ENCODE peak calls at places on chromosomes 16 and 17, in ten cellular contexts. One of them, this sample, is unnamed.

GRCh38 chr17:44122825-44123355 is 551 bp downstream of the HDAC5 start:
- DNase-seq in right lobe of liver: no peak
- DNase-seq in mesothelial cell of epicardium: no peak
- DNase-seq in HCT116: no peak
- DNase-seq in kidney epithelial cell: no peak
- DNase-seq in fibroblast of mammary gland: no peak
- DNase-seq in brain microvascular endothelial cell: no peak
- DNase-seq in endothelial cell: no peak
- DNase-seq in breast epithelium: no peak
- DNase-seq in tibial nerve: no peak
- DNase-seq in this sample: no peak

GRCh38 chr17:44830359-44831269 is 527 bp upstream of the GJC1 start:
- DNase-seq in right lobe of liver: peak
- DNase-seq in mesothelial cell of epicardium: peak
- DNase-seq in HCT116: no peak
- DNase-seq in kidney epithelial cell: no peak
- DNase-seq in fibroblast of mammary gland: no peak
- DNase-seq in brain microvascular endothelial cell: no peak
- DNase-seq in endothelial cell: peak
- DNase-seq in breast epithelium: peak
- DNase-seq in tibial nerve: no peak
- DNase-seq in this sample: no peak

GRCh38 chr17:71287246-71287828 is 833.5 kb upstream of the SOX9 start:
- DNase-seq in right lobe of liver: no peak
- DNase-seq in mesothelial cell of epicardium: no peak
- DNase-seq in HCT116: no peak
- DNase-seq in kidney epithelial cell: no peak
- DNase-seq in fibroblast of mammary gland: no peak
- DNase-seq in brain microvascular endothelial cell: no peak
- DNase-seq in endothelial cell: no peak
- DNase-seq in breast epithelium: no peak
- DNase-seq in tibial nerve: no peak
- DNase-seq in this sample: no peak

GRCh38 chr16:14955546-14956231 is 18.4 kb downstream of the NPIPA1 start:
- DNase-seq in right lobe of liver: peak
- DNase-seq in mesothelial cell of epicardium: no peak
- DNase-seq in HCT116: no peak
- DNase-seq in kidney epithelial cell: no peak
- DNase-seq in fibroblast of mammary gland: no peak
- DNase-seq in brain microvascular endothelial cell: no peak
- DNase-seq in endothelial cell: no peak
- DNase-seq in breast epithelium: no peak
- DNase-seq in tibial nerve: no peak
- DNase-seq in this sample: peak

GRCh38 chr16:81432899-81433560 is 11.6 kb upstream of the CMIP start:
- DNase-seq in right lobe of liver: no peak
- DNase-seq in mesothelial cell of epicardium: no peak
- DNase-seq in HCT116: no peak
- DNase-seq in kidney epithelial cell: no peak
- DNase-seq in fibroblast of mammary gland: no peak
- DNase-seq in brain microvascular endothelial cell: no peak
- DNase-seq in endothelial cell: no peak
- DNase-seq in breast epithelium: no peak
- DNase-seq in tibial nerve: no peak
- DNase-seq in this sample: no peak

GRCh38 chr17:32920293-32920692 is 7.7 kb upstream of the TMEM98 start:
- DNase-seq in right lobe of liver: no peak
- DNase-seq in mesothelial cell of epicardium: no peak
- DNase-seq in HCT116: no peak
- DNase-seq in kidney epithelial cell: no peak
- DNase-seq in fibroblast of mammary gland: no peak
- DNase-seq in brain microvascular endothelial cell: no peak
- DNase-seq in endothelial cell: no peak
- DNase-seq in breast epithelium: no peak
- DNase-seq in tibial nerve: no peak
- DNase-seq in this sample: no peak

GRCh38 chr17:75239778-75240393 is 21.5 kb downstream of the GGA3 start:
- DNase-seq in right lobe of liver: no peak
- DNase-seq in mesothelial cell of epicardium: no peak
- DNase-seq in HCT116: no peak
- DNase-seq in kidney epithelial cell: no peak
- DNase-seq in fibroblast of mammary gland: no peak
- DNase-seq in brain microvascular endothelial cell: no peak
- DNase-seq in endothelial cell: no peak
- DNase-seq in breast epithelium: no peak
- DNase-seq in tibial nerve: no peak
- DNase-seq in this sample: no peak

GRCh38 chr17:73974536-73974935 is 228.9 kb upstream of the RPL38 start:
- DNase-seq in right lobe of liver: no peak
- DNase-seq in mesothelial cell of epicardium: no peak
- DNase-seq in HCT116: no peak
- DNase-seq in kidney epithelial cell: no peak
- DNase-seq in fibroblast of mammary gland: no peak
- DNase-seq in brain microvascular endothelial cell: no peak
- DNase-seq in endothelial cell: no peak
- DNase-seq in breast epithelium: no peak
- DNase-seq in tibial nerve: no peak
- DNase-seq in this sample: no peak

GRCh38 chr17:47277921-47278320 is 24.3 kb downstream of the ITGB3 start:
- DNase-seq in right lobe of liver: no peak
- DNase-seq in mesothelial cell of epicardium: no peak
- DNase-seq in HCT116: no peak
- DNase-seq in kidney epithelial cell: no peak
- DNase-seq in fibroblast of mammary gland: no peak
- DNase-seq in brain microvascular endothelial cell: no peak
- DNase-seq in endothelial cell: no peak
- DNase-seq in breast epithelium: no peak
- DNase-seq in tibial nerve: no peak
- DNase-seq in this sample: no peak

GRCh38 chr17:47280072-47280811 is 26.6 kb downstream of the ITGB3 start:
- DNase-seq in right lobe of liver: no peak
- DNase-seq in mesothelial cell of epicardium: no peak
- DNase-seq in HCT116: no peak
- DNase-seq in kidney epithelial cell: peak
- DNase-seq in fibroblast of mammary gland: peak
- DNase-seq in brain microvascular endothelial cell: peak
- DNase-seq in endothelial cell: no peak
- DNase-seq in breast epithelium: no peak
- DNase-seq in tibial nerve: peak
- DNase-seq in this sample: no peak

GRCh38 chr17:47281246-47281645 is 27.6 kb downstream of the ITGB3 start:
- DNase-seq in right lobe of liver: no peak
- DNase-seq in mesothelial cell of epicardium: no peak
- DNase-seq in HCT116: no peak
- DNase-seq in kidney epithelial cell: no peak
- DNase-seq in fibroblast of mammary gland: no peak
- DNase-seq in brain microvascular endothelial cell: no peak
- DNase-seq in endothelial cell: no peak
- DNase-seq in breast epithelium: no peak
- DNase-seq in tibial nerve: no peak
- DNase-seq in this sample: no peak

GRCh38 chr17:47278561-47278960 is 24.9 kb downstream of the ITGB3 start:
- DNase-seq in right lobe of liver: no peak
- DNase-seq in mesothelial cell of epicardium: no peak
- DNase-seq in HCT116: no peak
- DNase-seq in kidney epithelial cell: no peak
- DNase-seq in fibroblast of mammary gland: no peak
- DNase-seq in brain microvascular endothelial cell: no peak
- DNase-seq in endothelial cell: no peak
- DNase-seq in breast epithelium: no peak
- DNase-seq in tibial nerve: no peak
- DNase-seq in this sample: no peak

GRCh38 chr17:47279062-47279801 is 25.6 kb downstream of the ITGB3 start:
- DNase-seq in right lobe of liver: no peak
- DNase-seq in mesothelial cell of epicardium: no peak
- DNase-seq in HCT116: no peak
- DNase-seq in kidney epithelial cell: peak
- DNase-seq in fibroblast of mammary gland: peak
- DNase-seq in brain microvascular endothelial cell: peak
- DNase-seq in endothelial cell: no peak
- DNase-seq in breast epithelium: no peak
- DNase-seq in tibial nerve: peak
- DNase-seq in this sample: no peak
- TF ChIP-seq CTCF in right lobe of liver: no peak
- TF ChIP-seq CTCF in mesothelial cell of epicardium: no peak
- TF ChIP-seq CTCF in HCT116: no peak
- TF ChIP-seq CTCF in kidney epithelial cell: no peak
- TF ChIP-seq CTCF in fibroblast of mammary gland: peak
- TF ChIP-seq CTCF in brain microvascular endothelial cell: peak
- TF ChIP-seq CTCF in endothelial cell: no peak
- TF ChIP-seq CTCF in breast epithelium: no peak
- TF ChIP-seq CTCF in tibial nerve: no peak
- TF ChIP-seq CTCF in this sample: peak

GRCh38 chr17:6797718-6798351 is 21.8 kb downstream of the FBXO39 start:
- DNase-seq in right lobe of liver: peak
- DNase-seq in mesothelial cell of epicardium: no peak
- DNase-seq in HCT116: no peak
- DNase-seq in kidney epithelial cell: no peak
- DNase-seq in fibroblast of mammary gland: peak
- DNase-seq in brain microvascular endothelial cell: no peak
- DNase-seq in endothelial cell: no peak
- DNase-seq in breast epithelium: no peak
- DNase-seq in tibial nerve: no peak
- DNase-seq in this sample: no peak

GRCh38 chr17:6796017-6796886 is 20.2 kb downstream of the FBXO39 start:
- DNase-seq in right lobe of liver: no peak
- DNase-seq in mesothelial cell of epicardium: no peak
- DNase-seq in HCT116: no peak
- DNase-seq in kidney epithelial cell: no peak
- DNase-seq in fibroblast of mammary gland: no peak
- DNase-seq in brain microvascular endothelial cell: no peak
- DNase-seq in endothelial cell: no peak
- DNase-seq in breast epithelium: no peak
- DNase-seq in tibial nerve: no peak
- DNase-seq in this sample: no peak

GRCh38 chr17:6799738-6800137 is 23.7 kb downstream of the FBXO39 start:
- DNase-seq in right lobe of liver: no peak
- DNase-seq in mesothelial cell of epicardium: no peak
- DNase-seq in HCT116: no peak
- DNase-seq in kidney epithelial cell: no peak
- DNase-seq in fibroblast of mammary gland: no peak
- DNase-seq in brain microvascular endothelial cell: no peak
- DNase-seq in endothelial cell: no peak
- DNase-seq in breast epithelium: no peak
- DNase-seq in tibial nerve: no peak
- DNase-seq in this sample: no peak

GRCh38 chr17:6796887-6797490 is 21.0 kb downstream of the FBXO39 start:
- DNase-seq in right lobe of liver: no peak
- DNase-seq in mesothelial cell of epicardium: no peak
- DNase-seq in HCT116: no peak
- DNase-seq in kidney epithelial cell: no peak
- DNase-seq in fibroblast of mammary gland: peak
- DNase-seq in brain microvascular endothelial cell: no peak
- DNase-seq in endothelial cell: no peak
- DNase-seq in breast epithelium: no peak
- DNase-seq in tibial nerve: no peak
- DNase-seq in this sample: no peak

DNA sequence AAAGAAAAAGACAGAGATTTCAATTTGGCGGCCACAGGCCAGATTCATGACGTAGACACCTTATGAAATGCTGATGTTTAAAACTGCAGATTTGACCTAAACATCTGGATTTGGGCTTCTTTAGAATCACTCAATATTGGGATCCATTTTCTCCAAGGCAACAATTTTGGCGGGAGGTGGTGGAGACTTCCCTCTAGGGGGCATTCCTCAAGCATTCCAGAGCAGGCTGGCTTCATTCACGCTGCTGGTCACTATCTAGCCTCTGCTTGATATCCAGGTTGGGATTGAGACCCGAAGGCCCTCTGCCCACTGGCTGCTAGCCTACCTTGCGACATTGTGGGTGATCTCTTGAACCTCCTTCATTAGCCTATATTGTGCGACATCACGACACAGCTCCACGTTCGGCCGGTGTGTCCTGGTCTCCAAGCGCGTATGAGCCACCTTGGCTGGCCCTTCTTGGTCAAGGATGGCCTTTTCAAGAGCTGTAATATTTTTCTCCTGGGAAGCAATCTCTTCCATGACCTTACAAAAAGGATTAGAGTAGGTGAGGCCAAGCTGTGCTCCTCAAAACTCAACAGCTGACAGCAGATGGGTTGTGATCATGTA is 24.5 kb downstream of the FBXO39 start:
- DNase-seq in right lobe of liver: no peak
- DNase-seq in mesothelial cell of epicardium: no peak
- DNase-seq in HCT116: no peak
- DNase-seq in kidney epithelial cell: no peak
- DNase-seq in fibroblast of mammary gland: no peak
- DNase-seq in brain microvascular endothelial cell: no peak
- DNase-seq in endothelial cell: no peak
- DNase-seq in breast epithelium: no peak
- DNase-seq in tibial nerve: no peak
- DNase-seq in this sample: no peak
- TF ChIP-seq CTCF in right lobe of liver: no peak
- TF ChIP-seq CTCF in mesothelial cell of epicardium: peak
- TF ChIP-seq CTCF in HCT116: no peak
- TF ChIP-seq CTCF in kidney epithelial cell: no peak
- TF ChIP-seq CTCF in fibroblast of mammary gland: no peak
- TF ChIP-seq CTCF in brain microvascular endothelial cell: no peak
- TF ChIP-seq CTCF in endothelial cell: no peak
- TF ChIP-seq CTCF in breast epithelium: no peak
- TF ChIP-seq CTCF in tibial nerve: no peak
- TF ChIP-seq CTCF in this sample: peak

DNA sequence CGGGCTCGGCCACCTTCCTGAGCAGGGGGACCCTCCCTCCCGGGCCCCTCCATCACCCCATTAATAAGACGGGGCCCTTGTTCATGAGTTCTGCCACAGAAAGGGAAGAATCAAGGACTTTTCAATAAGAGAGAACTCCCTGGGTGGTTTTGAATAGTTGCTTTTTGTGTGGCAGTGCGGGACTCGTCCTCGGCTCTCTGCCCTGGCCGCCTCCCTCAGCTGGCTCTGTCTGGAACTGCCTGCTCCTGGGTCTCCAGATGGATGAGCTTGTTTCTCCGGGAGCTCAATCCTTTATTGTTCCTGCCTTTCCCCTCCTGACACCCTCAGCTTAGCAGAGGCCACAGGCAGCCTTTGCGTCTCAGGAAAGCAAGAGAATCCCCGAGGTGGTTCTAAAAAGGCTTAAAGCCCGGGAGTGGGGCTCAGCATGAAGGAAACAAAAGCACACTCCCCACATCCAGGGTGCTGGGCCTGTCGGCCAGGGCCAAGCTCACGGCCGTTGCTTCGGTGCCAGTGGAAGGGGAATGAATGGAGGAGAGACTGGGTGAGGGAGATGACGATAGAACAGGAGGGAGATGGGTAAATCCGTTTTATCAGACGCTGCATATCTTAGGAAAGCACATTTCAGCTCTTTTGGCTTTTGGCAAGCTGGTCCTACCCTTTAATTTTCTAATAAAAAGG is 60.2 kb downstream of the RAI1 start:
- DNase-seq in right lobe of liver: no peak
- DNase-seq in mesothelial cell of epicardium: no peak
- DNase-seq in HCT116: no peak
- DNase-seq in kidney epithelial cell: no peak
- DNase-seq in fibroblast of mammary gland: no peak
- DNase-seq in brain microvascular endothelial cell: no peak
- DNase-seq in endothelial cell: peak
- DNase-seq in breast epithelium: no peak
- DNase-seq in tibial nerve: peak
- DNase-seq in this sample: no peak
- TF ChIP-seq CTCF in right lobe of liver: no peak
- TF ChIP-seq CTCF in mesothelial cell of epicardium: no peak
- TF ChIP-seq CTCF in HCT116: no peak
- TF ChIP-seq CTCF in kidney epithelial cell: peak
- TF ChIP-seq CTCF in fibroblast of mammary gland: peak
- TF ChIP-seq CTCF in brain microvascular endothelial cell: peak
- TF ChIP-seq CTCF in endothelial cell: no peak
- TF ChIP-seq CTCF in breast epithelium: peak
- TF ChIP-seq CTCF in tibial nerve: peak
- TF ChIP-seq CTCF in this sample: peak

GRCh38 chr17:36152639-36153120 is 23.8 kb downstream of the TBC1D3B start:
- DNase-seq in right lobe of liver: no peak
- DNase-seq in mesothelial cell of epicardium: no peak
- DNase-seq in HCT116: no peak
- DNase-seq in kidney epithelial cell: no peak
- DNase-seq in fibroblast of mammary gland: peak
- DNase-seq in brain microvascular endothelial cell: no peak
- DNase-seq in endothelial cell: no peak
- DNase-seq in breast epithelium: no peak
- DNase-seq in tibial nerve: no peak
- DNase-seq in this sample: no peak
- TF ChIP-seq CTCF in right lobe of liver: peak
- TF ChIP-seq CTCF in mesothelial cell of epicardium: no peak
- TF ChIP-seq CTCF in HCT116: peak
- TF ChIP-seq CTCF in kidney epithelial cell: no peak
- TF ChIP-seq CTCF in fibroblast of mammary gland: peak
- TF ChIP-seq CTCF in brain microvascular endothelial cell: no peak
- TF ChIP-seq CTCF in endothelial cell: no peak
- TF ChIP-seq CTCF in breast epithelium: no peak
- TF ChIP-seq CTCF in tibial nerve: no peak
- TF ChIP-seq CTCF in this sample: peak

This sample was measured in chondrocyte.